ENCODE peak calls at places on chromosomes 16 and 17, in eight cellular contexts. One of them, this sample, is unnamed.

GRCh38 chr17:39608601-39609000 is 881 bp upstream of the NEUROD2 start:
- DNase-seq in ovary: no peak
- DNase-seq in dorsolateral prefrontal cortex: no peak
- DNase-seq in CD4-positive, alpha-beta T cell: no peak
- DNase-seq in body of pancreas: no peak
- DNase-seq in DND-41: no peak
- DNase-seq in left lung: no peak
- DNase-seq in IMR-90: no peak
- DNase-seq in this sample: no peak

GRCh38 chr16:14088155-14088753 is 17.1 kb downstream of the MRTFB start:
- DNase-seq in ovary: no peak
- DNase-seq in dorsolateral prefrontal cortex: no peak
- DNase-seq in CD4-positive, alpha-beta T cell: no peak
- DNase-seq in body of pancreas: no peak
- DNase-seq in DND-41: no peak
- DNase-seq in left lung: no peak
- DNase-seq in IMR-90: no peak
- DNase-seq in this sample: no peak

GRCh38 chr17:72850410-72850809 is 242.1 kb downstream of the SLC39A11 start:
- DNase-seq in ovary: no peak
- DNase-seq in dorsolateral prefrontal cortex: no peak
- DNase-seq in CD4-positive, alpha-beta T cell: no peak
- DNase-seq in body of pancreas: no peak
- DNase-seq in DND-41: no peak
- DNase-seq in left lung: no peak
- DNase-seq in IMR-90: peak; percentile 84
- DNase-seq in this sample: no peak

GRCh38 chr17:45287526-45288264 is 25.8 kb upstream of the SPATA32 start:
- DNase-seq in ovary: no peak
- DNase-seq in dorsolateral prefrontal cortex: no peak
- DNase-seq in CD4-positive, alpha-beta T cell: no peak
- DNase-seq in body of pancreas: peak; percentile 46
- DNase-seq in DND-41: no peak
- DNase-seq in left lung: no peak
- DNase-seq in IMR-90: no peak
- DNase-seq in this sample: no peak

GRCh38 chr17:57092779-57093178 is 7.7 kb downstream of the AKAP1 start:
- DNase-seq in ovary: no peak
- DNase-seq in dorsolateral prefrontal cortex: no peak
- DNase-seq in CD4-positive, alpha-beta T cell: no peak
- DNase-seq in body of pancreas: no peak
- DNase-seq in DND-41: no peak
- DNase-seq in left lung: no peak
- DNase-seq in IMR-90: no peak
- DNase-seq in this sample: no peak

GRCh38 chr16:67977005-67977404 is 3.3 kb downstream of the DPEP3 start:
- DNase-seq in ovary: no peak
- DNase-seq in dorsolateral prefrontal cortex: no peak
- DNase-seq in CD4-positive, alpha-beta T cell: no peak
- DNase-seq in body of pancreas: no peak
- DNase-seq in DND-41: no peak
- DNase-seq in left lung: no peak
- DNase-seq in IMR-90: no peak
- DNase-seq in this sample: no peak

GRCh38 chr16:78325532-78325931 is 226.1 kb downstream of the WWOX start:
- DNase-seq in ovary: no peak
- DNase-seq in dorsolateral prefrontal cortex: no peak
- DNase-seq in CD4-positive, alpha-beta T cell: no peak
- DNase-seq in body of pancreas: no peak
- DNase-seq in DND-41: no peak
- DNase-seq in left lung: no peak
- DNase-seq in IMR-90: no peak
- DNase-seq in this sample: no peak

GRCh38 chr16:67150058-67150832 is 553 bp downstream of the B3GNT9 start:
- DNase-seq in ovary: peak; percentile 71
- DNase-seq in dorsolateral prefrontal cortex: no peak
- DNase-seq in CD4-positive, alpha-beta T cell: no peak
- DNase-seq in body of pancreas: no peak
- DNase-seq in DND-41: no peak
- DNase-seq in left lung: no peak
- DNase-seq in IMR-90: peak; percentile 55
- DNase-seq in this sample: peak; percentile 75

GRCh38 chr17:36671144-36671543 is 69.8 kb downstream of the MRM1 start:
- DNase-seq in ovary: no peak
- DNase-seq in dorsolateral prefrontal cortex: no peak
- DNase-seq in CD4-positive, alpha-beta T cell: no peak
- DNase-seq in body of pancreas: no peak
- DNase-seq in DND-41: peak; percentile 14
- DNase-seq in left lung: no peak
- DNase-seq in IMR-90: no peak
- DNase-seq in this sample: no peak

GRCh38 chr17:8300226-8300625 is 5.0 kb upstream of the SLC25A35 start:
- DNase-seq in ovary: no peak
- DNase-seq in dorsolateral prefrontal cortex: no peak
- DNase-seq in CD4-positive, alpha-beta T cell: no peak
- DNase-seq in body of pancreas: no peak
- DNase-seq in DND-41: no peak
- DNase-seq in left lung: no peak
- DNase-seq in IMR-90: no peak
- DNase-seq in this sample: no peak

GRCh38 chr16:69225136-69225535 is 38.2 kb downstream of the SNTB2 start:
- DNase-seq in ovary: no peak
- DNase-seq in dorsolateral prefrontal cortex: no peak
- DNase-seq in CD4-positive, alpha-beta T cell: no peak
- DNase-seq in body of pancreas: no peak
- DNase-seq in DND-41: no peak
- DNase-seq in left lung: no peak
- DNase-seq in IMR-90: no peak
- DNase-seq in this sample: no peak

GRCh38 chr16:911604-912321 is 59.0 kb downstream of the LMF1 start:
- DNase-seq in ovary: no peak
- DNase-seq in dorsolateral prefrontal cortex: no peak
- DNase-seq in CD4-positive, alpha-beta T cell: no peak
- DNase-seq in body of pancreas: no peak
- DNase-seq in DND-41: no peak
- DNase-seq in left lung: no peak
- DNase-seq in IMR-90: no peak
- DNase-seq in this sample: no peak

GRCh38 chr16:69934044-69934443 is 17.1 kb upstream of the CLEC18A start:
- DNase-seq in ovary: no peak
- DNase-seq in dorsolateral prefrontal cortex: no peak
- DNase-seq in CD4-positive, alpha-beta T cell: no peak
- DNase-seq in body of pancreas: no peak
- DNase-seq in DND-41: no peak
- DNase-seq in left lung: no peak
- DNase-seq in IMR-90: no peak
- DNase-seq in this sample: no peak

GRCh38 chr16:31696968-31697743 is 169.5 kb downstream of the AHSP start:
- DNase-seq in ovary: no peak
- DNase-seq in dorsolateral prefrontal cortex: no peak
- DNase-seq in CD4-positive, alpha-beta T cell: no peak
- DNase-seq in body of pancreas: no peak
- DNase-seq in DND-41: no peak
- DNase-seq in left lung: no peak
- DNase-seq in IMR-90: peak; percentile 53
- DNase-seq in this sample: no peak

GRCh38 chr17:21042434-21043295 is at the start of gene USP22:
- DNase-seq in ovary: no peak
- DNase-seq in dorsolateral prefrontal cortex: peak; percentile 90
- DNase-seq in CD4-positive, alpha-beta T cell: no peak
- DNase-seq in body of pancreas: peak; percentile 44
- DNase-seq in DND-41: no peak
- DNase-seq in left lung: no peak
- DNase-seq in IMR-90: no peak
- DNase-seq in this sample: peak; percentile 99

GRCh38 chr16:85234310-85235235 is 122.3 kb upstream of the CIBAR2 start:
- DNase-seq in ovary: peak; percentile 91
- DNase-seq in dorsolateral prefrontal cortex: no peak
- DNase-seq in CD4-positive, alpha-beta T cell: no peak
- DNase-seq in body of pancreas: peak; percentile 61
- DNase-seq in DND-41: no peak
- DNase-seq in left lung: peak; percentile 53
- DNase-seq in IMR-90: peak; percentile 85
- DNase-seq in this sample: no peak

GRCh38 chr16:56246051-56246817 is 54.9 kb downstream of the GNAO1 start:
- DNase-seq in ovary: no peak
- DNase-seq in dorsolateral prefrontal cortex: peak; percentile 83
- DNase-seq in CD4-positive, alpha-beta T cell: no peak
- DNase-seq in body of pancreas: no peak
- DNase-seq in DND-41: no peak
- DNase-seq in left lung: no peak
- DNase-seq in IMR-90: peak; percentile 5
- DNase-seq in this sample: no peak

GRCh38 chr17:8940866-8941471 is 24.5 kb downstream of the PIK3R5 start:
- DNase-seq in ovary: no peak
- DNase-seq in dorsolateral prefrontal cortex: no peak
- DNase-seq in CD4-positive, alpha-beta T cell: peak; percentile 33
- DNase-seq in body of pancreas: no peak
- DNase-seq in DND-41: peak; percentile 87
- DNase-seq in left lung: no peak
- DNase-seq in IMR-90: no peak
- DNase-seq in this sample: no peak

GRCh38 chr16:27973678-27974077 is 89.8 kb downstream of the GSG1L start:
- DNase-seq in ovary: no peak
- DNase-seq in dorsolateral prefrontal cortex: no peak
- DNase-seq in CD4-positive, alpha-beta T cell: no peak
- DNase-seq in body of pancreas: no peak
- DNase-seq in DND-41: no peak
- DNase-seq in left lung: no peak
- DNase-seq in IMR-90: no peak
- DNase-seq in this sample: peak; percentile 47

GRCh38 chr16:57527610-57528360 is 8.6 kb downstream of the CCDC102A start:
- DNase-seq in ovary: peak; percentile 9
- DNase-seq in dorsolateral prefrontal cortex: no peak
- DNase-seq in CD4-positive, alpha-beta T cell: no peak
- DNase-seq in body of pancreas: no peak
- DNase-seq in DND-41: no peak
- DNase-seq in left lung: no peak
- DNase-seq in IMR-90: no peak
- DNase-seq in this sample: no peak

GRCh38 chr17:41333836-41334235 is 16.8 kb downstream of the KRT33A start:
- DNase-seq in ovary: no peak
- DNase-seq in dorsolateral prefrontal cortex: no peak
- DNase-seq in CD4-positive, alpha-beta T cell: no peak
- DNase-seq in body of pancreas: no peak
- DNase-seq in DND-41: no peak
- DNase-seq in left lung: no peak
- DNase-seq in IMR-90: no peak
- DNase-seq in this sample: no peak

GRCh38 chr16:51427081-51427480 is 276.0 kb upstream of the SALL1 start:
- DNase-seq in ovary: no peak
- DNase-seq in dorsolateral prefrontal cortex: no peak
- DNase-seq in CD4-positive, alpha-beta T cell: no peak
- DNase-seq in body of pancreas: no peak
- DNase-seq in DND-41: no peak
- DNase-seq in left lung: no peak
- DNase-seq in IMR-90: no peak
- DNase-seq in this sample: no peak

GRCh38 chr16:51426276-51426675 is 275.2 kb upstream of the SALL1 start:
- DNase-seq in ovary: no peak
- DNase-seq in dorsolateral prefrontal cortex: no peak
- DNase-seq in CD4-positive, alpha-beta T cell: no peak
- DNase-seq in body of pancreas: no peak
- DNase-seq in DND-41: no peak
- DNase-seq in left lung: no peak
- DNase-seq in IMR-90: no peak
- DNase-seq in this sample: no peak

GRCh38 chr16:51430716-51431369 is 279.8 kb upstream of the SALL1 start:
- DNase-seq in ovary: no peak
- DNase-seq in dorsolateral prefrontal cortex: no peak
- DNase-seq in CD4-positive, alpha-beta T cell: no peak
- DNase-seq in body of pancreas: no peak
- DNase-seq in DND-41: no peak
- DNase-seq in left lung: no peak
- DNase-seq in IMR-90: no peak
- DNase-seq in this sample: no peak

GRCh38 chr16:51431517-51432241 is 280.6 kb upstream of the SALL1 start:
- DNase-seq in ovary: no peak
- DNase-seq in dorsolateral prefrontal cortex: no peak
- DNase-seq in CD4-positive, alpha-beta T cell: no peak
- DNase-seq in body of pancreas: peak; percentile 43
- DNase-seq in DND-41: no peak
- DNase-seq in left lung: no peak
- DNase-seq in IMR-90: peak; percentile 99
- DNase-seq in this sample: no peak

GRCh38 chr16:51429041-51429440 is 278.0 kb upstream of the SALL1 start:
- DNase-seq in ovary: no peak
- DNase-seq in dorsolateral prefrontal cortex: no peak
- DNase-seq in CD4-positive, alpha-beta T cell: no peak
- DNase-seq in body of pancreas: no peak
- DNase-seq in DND-41: no peak
- DNase-seq in left lung: no peak
- DNase-seq in IMR-90: no peak
- DNase-seq in this sample: no peak
- H3K27ac ChIP-seq in ovary: no peak overlapping the region
- H3K27ac ChIP-seq in dorsolateral prefrontal cortex: no peak overlapping the region
- H3K27ac ChIP-seq in CD4-positive, alpha-beta T cell: no peak overlapping the region
- H3K27ac ChIP-seq in body of pancreas: no peak overlapping the region
- H3K27ac ChIP-seq in DND-41: no peak overlapping the region
- H3K27ac ChIP-seq in left lung: no peak overlapping the region
- H3K27ac ChIP-seq in IMR-90: no peak overlapping the region
- H3K27ac ChIP-seq in this sample: no peak overlapping the region

GRCh38 chr16:29819506-29819905 is 756 bp upstream of the MVP start:
- DNase-seq in ovary: no peak
- DNase-seq in dorsolateral prefrontal cortex: no peak
- DNase-seq in CD4-positive, alpha-beta T cell: no peak
- DNase-seq in body of pancreas: no peak
- DNase-seq in DND-41: no peak
- DNase-seq in left lung: no peak
- DNase-seq in IMR-90: no peak
- DNase-seq in this sample: peak; percentile 74
- H3K27ac ChIP-seq in ovary: no peak overlapping the region
- H3K27ac ChIP-seq in dorsolateral prefrontal cortex: peak overlapping the region; percentile 96
- H3K27ac ChIP-seq in CD4-positive, alpha-beta T cell: peak overlapping the region; percentile 75
- H3K27ac ChIP-seq in body of pancreas: peak overlapping the region; percentile 73
- H3K27ac ChIP-seq in DND-41: no peak overlapping the region
- H3K27ac ChIP-seq in left lung: peak overlapping the region; percentile 92
- H3K27ac ChIP-seq in IMR-90: no peak overlapping the region
- H3K27ac ChIP-seq in this sample: no peak overlapping the region

GRCh38 chr17:78891406-78892061 is 11.5 kb downstream of the CEP295NL start:
- DNase-seq in ovary: no peak
- DNase-seq in dorsolateral prefrontal cortex: no peak
- DNase-seq in CD4-positive, alpha-beta T cell: no peak
- DNase-seq in body of pancreas: no peak
- DNase-seq in DND-41: no peak
- DNase-seq in left lung: peak; percentile 55
- DNase-seq in IMR-90: no peak
- DNase-seq in this sample: no peak
- H3K27ac ChIP-seq in ovary: no peak overlapping the region
- H3K27ac ChIP-seq in dorsolateral prefrontal cortex: peak overlapping the region; percentile 100
- H3K27ac ChIP-seq in CD4-positive, alpha-beta T cell: no peak overlapping the region
- H3K27ac ChIP-seq in body of pancreas: no peak overlapping the region
- H3K27ac ChIP-seq in DND-41: no peak overlapping the region
- H3K27ac ChIP-seq in left lung: peak overlapping the region; percentile 56
- H3K27ac ChIP-seq in IMR-90: no peak overlapping the region
- H3K27ac ChIP-seq in this sample: peak overlapping the region; percentile 30

DNA sequence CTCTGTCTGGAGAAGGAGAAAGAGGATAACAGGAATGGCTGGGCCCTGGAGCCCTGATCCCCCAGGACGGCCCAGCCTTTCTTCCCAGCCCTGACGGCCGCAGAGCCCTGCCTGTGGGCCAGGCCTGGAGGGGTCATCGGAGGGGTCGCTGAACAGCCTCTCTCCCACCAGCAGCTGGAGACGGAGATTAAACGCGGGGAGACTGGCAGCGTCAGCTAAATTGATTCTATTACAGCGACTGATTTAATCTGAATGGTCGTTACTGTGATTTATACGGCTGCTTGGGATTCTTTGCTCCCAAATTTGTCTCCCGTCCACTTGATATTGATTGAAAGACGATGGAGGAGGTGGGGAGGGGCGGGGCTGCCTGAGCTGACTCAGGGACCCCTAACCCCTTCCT is 7.1 kb upstream of the CDH15 start:
- DNase-seq in ovary: no peak
- DNase-seq in dorsolateral prefrontal cortex: no peak
- DNase-seq in CD4-positive, alpha-beta T cell: no peak
- DNase-seq in body of pancreas: no peak
- DNase-seq in DND-41: no peak
- DNase-seq in left lung: no peak
- DNase-seq in IMR-90: no peak
- DNase-seq in this sample: no peak
- H3K27ac ChIP-seq in ovary: no peak overlapping the region
- H3K27ac ChIP-seq in dorsolateral prefrontal cortex: no peak overlapping the region
- H3K27ac ChIP-seq in CD4-positive, alpha-beta T cell: no peak overlapping the region
- H3K27ac ChIP-seq in body of pancreas: no peak overlapping the region
- H3K27ac ChIP-seq in DND-41: no peak overlapping the region
- H3K27ac ChIP-seq in left lung: no peak overlapping the region
- H3K27ac ChIP-seq in IMR-90: no peak overlapping the region
- H3K27ac ChIP-seq in this sample: no peak overlapping the region

This sample was measured in coronary artery.